ENCODE peak calls at places on chromosomes 2 and 18, in seven cellular contexts. B is NCI-H2029 treated with DMSO at 0.1 percent for 48 hours; J is activated T-cell treated with anti-CD3 and anti-CD28 coated beads, Interleukin-2, amount 50 U/mL, for 72 hours; E is putamen; W is AG04450; C is HCT116; N is IMR-90. R is an unnamed sample.

GRCh38 chr2:97645112-97645699 is 656 bp upstream of the COX5B start:
- DNase-seq in B (no peak), J (peak), E (no peak), W (no peak), C (no peak), N (no peak), R (no peak)

GRCh38 chr2:43075054-43075593 is 151.3 kb downstream of the ZFP36L2 start:
- DNase-seq in B (peak), J (no peak), E (no peak), W (peak), C (no peak), N (peak), R (peak)

GRCh38 chr18:21604711-21605110 is 4.2 kb upstream of the ESCO1 start:
- DNase-seq in B (no peak), J (no peak), E (no peak), W (no peak), C (no peak), N (peak), R (no peak)

GRCh38 chr18:21740474-21740723 is 193 bp upstream of the MIB1 start:
- DNase-seq in B (no peak), J (peak), E (peak), W (no peak), C (no peak), N (peak), R (peak)

GRCh38 chr2:163044116-163044515 is 205.5 kb upstream of the KCNH7 start:
- DNase-seq in B (no peak), J (no peak), E (no peak), W (no peak), C (no peak), N (no peak), R (no peak)

GRCh38 chr2:85761512-85761944 is 7.7 kb downstream of the ATOH8 start:
- DNase-seq in B (no peak), J (no peak), E (no peak), W (no peak), C (no peak), N (no peak), R (no peak)

GRCh38 chr2:117960231-117960630 is 53.6 kb downstream of the CCDC93 start:
- DNase-seq in B (no peak), J (no peak), E (peak), W (no peak), C (no peak), N (peak), R (no peak)

GRCh38 chr2:166148811-166149400 is 21.1 kb upstream of the SCN1A start:
- DNase-seq in B (no peak), J (no peak), E (peak), W (no peak), C (no peak), N (no peak), R (no peak)

GRCh38 chr2:121173806-121174205 is 111.2 kb downstream of the TFCP2L1 start:
- DNase-seq in B (no peak), J (no peak), E (no peak), W (no peak), C (no peak), N (no peak), R (no peak)

GRCh38 chr2:200735061-200735460 is 76.6 kb upstream of the BZW1 start:
- DNase-seq in B (no peak), J (peak), E (peak), W (no peak), C (no peak), N (no peak), R (no peak)

GRCh38 chr18:31497711-31498449 is at the start of gene DSG2:
- DNase-seq in B (no peak), J (peak), E (no peak), W (no peak), C (no peak), N (no peak), R (peak)

GRCh38 chr18:40911582-40912254 is 1043.3 kb upstream of the PIK3C3 start:
- DNase-seq in B (no peak), J (no peak), E (no peak), W (peak), C (no peak), N (peak), R (no peak)

GRCh38 chr2:217289153-217289908 is 429.5 kb upstream of the TNP1 start:
- DNase-seq in B (no peak), J (no peak), E (no peak), W (no peak), C (no peak), N (peak), R (no peak)

GRCh38 chr2:184890311-184890710 is 292.0 kb downstream of the ZNF804A start:
- DNase-seq in B (no peak), J (no peak), E (no peak), W (no peak), C (no peak), N (peak), R (no peak)

GRCh38 chr2:118987886-118988285 is 45.9 kb downstream of the MARCO start:
- DNase-seq in B (no peak), J (no peak), E (no peak), W (no peak), C (no peak), N (no peak), R (no peak)

GRCh38 chr2:160876765-160877164 is 283.5 kb upstream of the TANK start:
- DNase-seq in B (no peak), J (no peak), E (no peak), W (no peak), C (no peak), N (peak), R (no peak)

GRCh38 chr18:28065793-28066186 is 111.1 kb downstream of the CDH2 start:
- DNase-seq in B (no peak), J (no peak), E (no peak), W (no peak), C (no peak), N (no peak), R (no peak)

GRCh38 chr18:63155910-63156773 is 163.4 kb downstream of the BCL2 start:
- DNase-seq in B (no peak), J (peak), E (no peak), W (no peak), C (no peak), N (no peak), R (no peak)

GRCh38 chr2:148282201-148282600 is 261.3 kb downstream of the MBD5 start:
- DNase-seq in B (no peak), J (no peak), E (no peak), W (no peak), C (no peak), N (peak), R (no peak)

GRCh38 chr2:75292826-75293225 is 93.5 kb upstream of the TACR1 start:
- DNase-seq in B (no peak), J (no peak), E (no peak), W (no peak), C (peak), N (peak), R (no peak)

GRCh38 chr2:3287896-3288295 is 89.7 kb downstream of the EIPR1 start:
- DNase-seq in B (no peak), J (no peak), E (no peak), W (no peak), C (no peak), N (no peak), R (no peak)

GRCh38 chr2:23756593-23757292 is 170.2 kb downstream of the ATAD2B start:
- DNase-seq in B (peak), J (no peak), E (no peak), W (no peak), C (no peak), N (no peak), R (no peak)

GRCh38 chr2:218271487-218271797 is 1.1 kb downstream of the PNKD start:
- DNase-seq in B (no peak), J (no peak), E (no peak), W (no peak), C (no peak), N (no peak), R (no peak)

GRCh38 chr18:28189400-28190239 is 12.7 kb upstream of the CDH2 start:
- DNase-seq in B (no peak), J (peak), E (no peak), W (peak), C (peak), N (peak), R (peak)

GRCh38 chr18:2847341-2848144 is 737 bp downstream of the EMILIN2 start:
- DNase-seq in B (no peak), J (peak), E (no peak), W (no peak), C (no peak), N (no peak), R (peak)